ENCODE peak calls at places on chromosomes 4 and X, in four cellular contexts. One of them, this sample, is unnamed.

GRCh38 chrX:143058096-143058495 is 32.4 kb downstream of the SPANXN4 start:
- DNase-seq in fibroblast of lung: no peak
- DNase-seq in IMR-90: no peak
- DNase-seq in brain microvascular endothelial cell: no peak
- DNase-seq in this sample: no peak

GRCh38 chr4:109574443-109574850 is 14.4 kb downstream of the MCUB start:
- DNase-seq in fibroblast of lung: peak; percentile 48
- DNase-seq in IMR-90: no peak
- DNase-seq in brain microvascular endothelial cell: no peak
- DNase-seq in this sample: no peak

GRCh38 chrX:397575-397974 is 10.9 kb upstream of the PPP2R3B start:
- DNase-seq in fibroblast of lung: peak; percentile 20
- DNase-seq in IMR-90: peak; percentile 46
- DNase-seq in brain microvascular endothelial cell: peak; percentile 85
- DNase-seq in this sample: peak; percentile 59

GRCh38 chr4:101961144-101961543 is 170.6 kb downstream of the BANK1 start:
- DNase-seq in fibroblast of lung: no peak
- DNase-seq in IMR-90: no peak
- DNase-seq in brain microvascular endothelial cell: peak; percentile 39
- DNase-seq in this sample: peak; percentile 66

GRCh38 chr4:182143822-182144620 is 99.2 kb upstream of the TENM3 start:
- DNase-seq in fibroblast of lung: peak; percentile 82
- DNase-seq in IMR-90: peak; percentile 83
- DNase-seq in brain microvascular endothelial cell: peak; percentile 77
- DNase-seq in this sample: peak; percentile 84

GRCh38 chr4:156948738-156949137 is 22.9 kb downstream of the PDGFC start:
- DNase-seq in fibroblast of lung: no peak
- DNase-seq in IMR-90: no peak
- DNase-seq in brain microvascular endothelial cell: no peak
- DNase-seq in this sample: peak; percentile 46

GRCh38 chr4:148454835-148455234 is 12.6 kb upstream of the NR3C2 start:
- DNase-seq in fibroblast of lung: no peak
- DNase-seq in IMR-90: peak; percentile 23
- DNase-seq in brain microvascular endothelial cell: no peak
- DNase-seq in this sample: no peak

GRCh38 chrX:38061335-38061734 is 55.0 kb downstream of the SYTL5 start:
- DNase-seq in fibroblast of lung: peak; percentile 25
- DNase-seq in IMR-90: peak; percentile 44
- DNase-seq in brain microvascular endothelial cell: no peak
- DNase-seq in this sample: peak; percentile 34

GRCh38 chr4:152255437-152255836 is 280.5 kb downstream of the FBXW7 start:
- DNase-seq in fibroblast of lung: peak; percentile 3
- DNase-seq in IMR-90: peak; percentile 27
- DNase-seq in brain microvascular endothelial cell: peak; percentile 33
- DNase-seq in this sample: peak; percentile 41

GRCh38 chr4:105050896-105051295 is 95.8 kb upstream of the TET2 start:
- DNase-seq in fibroblast of lung: peak; percentile 43
- DNase-seq in IMR-90: peak; percentile 50
- DNase-seq in brain microvascular endothelial cell: no peak
- DNase-seq in this sample: peak; percentile 38

GRCh38 chr4:123986268-123986798 is 589.7 kb downstream of the SPRY1 start:
- DNase-seq in fibroblast of lung: peak; percentile 89
- DNase-seq in IMR-90: peak; percentile 92
- DNase-seq in brain microvascular endothelial cell: peak; percentile 93
- DNase-seq in this sample: peak; percentile 96

GRCh38 chr4:186027405-186027804 is 41.6 kb upstream of the TLR3 start:
- DNase-seq in fibroblast of lung: no peak
- DNase-seq in IMR-90: no peak
- DNase-seq in brain microvascular endothelial cell: no peak
- DNase-seq in this sample: no peak

GRCh38 chr4:64272432-64272831 is 136.8 kb downstream of the TECRL start:
- DNase-seq in fibroblast of lung: no peak
- DNase-seq in IMR-90: no peak
- DNase-seq in brain microvascular endothelial cell: no peak
- DNase-seq in this sample: peak; percentile 0

GRCh38 chr4:139603576-139604387 is 47.8 kb upstream of the SETD7 start:
- DNase-seq in fibroblast of lung: peak; percentile 73
- DNase-seq in IMR-90: peak; percentile 59
- DNase-seq in brain microvascular endothelial cell: peak; percentile 65
- DNase-seq in this sample: peak; percentile 60

GRCh38 chrX:11470231-11470630 is 177.0 kb downstream of the AMELX start:
- DNase-seq in fibroblast of lung: peak; percentile 84
- DNase-seq in IMR-90: peak; percentile 86
- DNase-seq in brain microvascular endothelial cell: peak; percentile 75
- DNase-seq in this sample: peak; percentile 92

GRCh38 chr4:83189631-83190136 is 75.2 kb upstream of the PLAC8 start:
- DNase-seq in fibroblast of lung: no peak
- DNase-seq in IMR-90: no peak
- DNase-seq in brain microvascular endothelial cell: no peak
- DNase-seq in this sample: no peak

GRCh38 chrX:25534096-25534495 is 518.3 kb upstream of the ARX start:
- DNase-seq in fibroblast of lung: no peak
- DNase-seq in IMR-90: peak; percentile 33
- DNase-seq in brain microvascular endothelial cell: no peak
- DNase-seq in this sample: no peak

GRCh38 chrX:41518127-41518840 is 71.1 kb downstream of the NYX start:
- DNase-seq in fibroblast of lung: no peak
- DNase-seq in IMR-90: no peak
- DNase-seq in brain microvascular endothelial cell: no peak
- DNase-seq in this sample: no peak

GRCh38 chrX:14729058-14729457 is 143.8 kb downstream of the FANCB start:
- DNase-seq in fibroblast of lung: no peak
- DNase-seq in IMR-90: peak; percentile 21
- DNase-seq in brain microvascular endothelial cell: no peak
- DNase-seq in this sample: no peak

GRCh38 chr4:155854597-155855226 is 11.4 kb downstream of the ASIC5 start:
- DNase-seq in fibroblast of lung: peak; percentile 70
- DNase-seq in IMR-90: peak; percentile 86
- DNase-seq in brain microvascular endothelial cell: peak; percentile 53
- DNase-seq in this sample: peak; percentile 52

GRCh38 chr4:25014965-25015506 is 15.7 kb downstream of the LGI2 start:
- DNase-seq in fibroblast of lung: no peak
- DNase-seq in IMR-90: no peak
- DNase-seq in brain microvascular endothelial cell: no peak
- DNase-seq in this sample: no peak

GRCh38 chr4:109296545-109296944 is 5.9 kb downstream of the COL25A1 start:
- DNase-seq in fibroblast of lung: no peak
- DNase-seq in IMR-90: no peak
- DNase-seq in brain microvascular endothelial cell: no peak
- DNase-seq in this sample: peak; percentile 8

GRCh38 chr4:68184923-68185322 is 55.3 kb upstream of the TMPRSS11F start:
- DNase-seq in fibroblast of lung: no peak
- DNase-seq in IMR-90: no peak
- DNase-seq in brain microvascular endothelial cell: no peak
- DNase-seq in this sample: no peak

GRCh38 chr4:72971572-72971971 is 97.9 kb downstream of the COX18 start:
- DNase-seq in fibroblast of lung: peak; percentile 54
- DNase-seq in IMR-90: peak; percentile 92
- DNase-seq in brain microvascular endothelial cell: peak; percentile 95
- DNase-seq in this sample: peak; percentile 88

GRCh38 chr4:157075401-157075800 is 549 bp upstream of the GLRB start:
- DNase-seq in fibroblast of lung: no peak
- DNase-seq in IMR-90: no peak
- DNase-seq in brain microvascular endothelial cell: no peak
- DNase-seq in this sample: no peak

GRCh38 chr4:139819082-139819481 is 153.5 kb downstream of the MGST2 start:
- DNase-seq in fibroblast of lung: no peak
- DNase-seq in IMR-90: no peak
- DNase-seq in brain microvascular endothelial cell: no peak
- DNase-seq in this sample: no peak

GRCh38 chrX:31209005-31209612 is 137.3 kb upstream of the FTHL17 start:
- DNase-seq in fibroblast of lung: no peak
- DNase-seq in IMR-90: peak; percentile 38
- DNase-seq in brain microvascular endothelial cell: peak; percentile 43
- DNase-seq in this sample: no peak

GRCh38 chr4:116926631-116927295 is 158.6 kb downstream of the TRAM1L1 start:
- DNase-seq in fibroblast of lung: no peak
- DNase-seq in IMR-90: no peak
- DNase-seq in brain microvascular endothelial cell: no peak
- DNase-seq in this sample: no peak
- TF ChIP-seq CTCF in fibroblast of lung: no peak
- TF ChIP-seq CTCF in IMR-90: no peak
- TF ChIP-seq CTCF in brain microvascular endothelial cell: no peak
- TF ChIP-seq CTCF in this sample: no peak

GRCh38 chr4:183253451-183253850 is 66.6 kb downstream of the CLDN22 start:
- DNase-seq in fibroblast of lung: no peak
- DNase-seq in IMR-90: no peak
- DNase-seq in brain microvascular endothelial cell: no peak
- DNase-seq in this sample: no peak

GRCh38 chr4:183254162-183254561 is 65.9 kb downstream of the CLDN22 start:
- DNase-seq in fibroblast of lung: no peak
- DNase-seq in IMR-90: no peak
- DNase-seq in brain microvascular endothelial cell: no peak
- DNase-seq in this sample: no peak

GRCh38 chr4:183249854-183250253 is 70.2 kb downstream of the CLDN22 start:
- DNase-seq in fibroblast of lung: peak; percentile 58
- DNase-seq in IMR-90: peak; percentile 52
- DNase-seq in brain microvascular endothelial cell: peak; percentile 43
- DNase-seq in this sample: peak; percentile 48

GRCh38 chr4:183252959-183253358 is 67.1 kb downstream of the CLDN22 start:
- DNase-seq in fibroblast of lung: no peak
- DNase-seq in IMR-90: no peak
- DNase-seq in brain microvascular endothelial cell: no peak
- DNase-seq in this sample: no peak

DNA sequence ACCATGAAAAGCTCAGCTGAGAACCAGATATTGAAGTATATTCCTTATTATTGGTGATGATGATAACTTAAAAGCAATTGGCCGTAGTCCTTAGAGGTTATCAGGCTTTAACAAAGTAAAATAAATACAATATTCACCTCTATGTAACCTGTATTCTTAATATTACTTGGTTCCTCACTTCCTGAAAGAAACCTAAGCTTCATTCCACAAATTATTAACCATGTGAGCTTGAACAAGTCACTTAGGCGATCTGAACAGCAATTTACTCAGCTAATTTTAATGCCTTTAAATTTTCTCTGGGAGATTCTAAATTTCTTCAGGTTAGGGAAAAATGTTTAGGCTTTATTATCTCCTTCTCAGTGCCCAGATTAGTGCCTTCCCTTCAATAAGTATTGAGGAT is 69.2 kb downstream of the CLDN22 start:
- DNase-seq in fibroblast of lung: no peak
- DNase-seq in IMR-90: no peak
- DNase-seq in brain microvascular endothelial cell: no peak
- DNase-seq in this sample: no peak
- H3K4me3 ChIP-seq in fibroblast of lung: no peak overlapping the region
- H3K4me3 ChIP-seq in IMR-90: no peak overlapping the region
- H3K4me3 ChIP-seq in brain microvascular endothelial cell: no peak overlapping the region
- H3K4me3 ChIP-seq in this sample: no peak overlapping the region

GRCh38 chrX:72569786-72570185 is 2.9 kb downstream of the HDAC8 start:
- DNase-seq in fibroblast of lung: peak; percentile 61
- DNase-seq in IMR-90: peak; percentile 86
- DNase-seq in brain microvascular endothelial cell: peak; percentile 63
- DNase-seq in this sample: peak; percentile 85
- TF ChIP-seq CTCF in fibroblast of lung: no peak
- TF ChIP-seq CTCF in IMR-90: peak; percentile 28
- TF ChIP-seq CTCF in brain microvascular endothelial cell: peak; percentile 42
- TF ChIP-seq CTCF in this sample: peak; percentile 18

GRCh38 chrX:155026420-155026726 is 271 bp upstream of the FUNDC2 start:
- DNase-seq in fibroblast of lung: no peak
- DNase-seq in IMR-90: no peak
- DNase-seq in brain microvascular endothelial cell: no peak
- DNase-seq in this sample: no peak

GRCh38 chrX:155022587-155022986 is at the start of gene F8:
- DNase-seq in fibroblast of lung: no peak
- DNase-seq in IMR-90: no peak
- DNase-seq in brain microvascular endothelial cell: no peak
- DNase-seq in this sample: no peak

GRCh38 chrX:155023907-155024833 is 1.6 kb upstream of the F8 start:
- DNase-seq in fibroblast of lung: no peak
- DNase-seq in IMR-90: no peak
- DNase-seq in brain microvascular endothelial cell: no peak
- DNase-seq in this sample: no peak

GRCh38 chrX:155020591-155020990 is 1.9 kb downstream of the F8 start:
- DNase-seq in fibroblast of lung: no peak
- DNase-seq in IMR-90: no peak
- DNase-seq in brain microvascular endothelial cell: no peak
- DNase-seq in this sample: no peak
- H3K4me3 ChIP-seq in fibroblast of lung: no peak overlapping the region
- H3K4me3 ChIP-seq in IMR-90: no peak overlapping the region
- H3K4me3 ChIP-seq in brain microvascular endothelial cell: no peak overlapping the region
- H3K4me3 ChIP-seq in this sample: no peak overlapping the region

DNA sequence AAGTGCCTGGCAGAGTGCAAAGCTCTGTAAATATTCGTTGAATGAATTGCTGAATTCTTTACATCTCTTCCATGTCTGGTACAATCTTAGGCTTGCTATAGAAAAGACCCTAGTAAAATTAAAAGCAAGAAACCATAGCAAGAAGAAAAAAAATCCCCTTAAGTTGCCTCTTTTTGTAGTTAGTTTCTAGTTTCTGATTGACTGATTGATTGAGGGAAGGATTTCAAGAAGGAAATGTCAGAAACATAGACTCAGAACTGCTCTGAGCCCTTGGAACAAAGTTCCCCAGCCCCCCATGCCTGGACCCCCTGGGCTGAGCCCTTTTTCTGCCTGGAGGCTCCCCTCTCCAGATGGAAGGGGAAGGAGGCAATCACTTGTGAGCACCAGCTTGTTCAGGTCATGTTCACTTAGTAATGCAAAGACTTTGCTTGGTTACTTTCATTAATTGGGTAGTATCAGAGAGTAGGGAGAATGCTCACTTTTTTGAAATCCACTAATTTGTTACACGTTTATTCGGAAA is 35.6 kb downstream of the DAPP1 start:
- DNase-seq in fibroblast of lung: no peak
- DNase-seq in IMR-90: no peak
- DNase-seq in brain microvascular endothelial cell: no peak
- DNase-seq in this sample: no peak
- TF ChIP-seq CTCF in fibroblast of lung: no peak
- TF ChIP-seq CTCF in IMR-90: no peak
- TF ChIP-seq CTCF in brain microvascular endothelial cell: no peak
- TF ChIP-seq CTCF in this sample: no peak

GRCh38 chr4:119579823-119580222 is 48.8 kb downstream of the PDE5A start:
- DNase-seq in fibroblast of lung: no peak
- DNase-seq in IMR-90: no peak
- DNase-seq in brain microvascular endothelial cell: no peak
- DNase-seq in this sample: no peak

GRCh38 chr4:119580293-119580692 is 48.3 kb downstream of the PDE5A start:
- DNase-seq in fibroblast of lung: no peak
- DNase-seq in IMR-90: no peak
- DNase-seq in brain microvascular endothelial cell: no peak
- DNase-seq in this sample: peak; percentile 9

GRCh38 chr4:119585771-119586170 is 42.8 kb downstream of the PDE5A start:
- DNase-seq in fibroblast of lung: peak; percentile 21
- DNase-seq in IMR-90: peak; percentile 80
- DNase-seq in brain microvascular endothelial cell: no peak
- DNase-seq in this sample: peak; percentile 29

GRCh38 chr4:119581480-119581879 is 47.1 kb downstream of the PDE5A start:
- DNase-seq in fibroblast of lung: no peak
- DNase-seq in IMR-90: no peak
- DNase-seq in brain microvascular endothelial cell: no peak
- DNase-seq in this sample: no peak
- H3K4me3 ChIP-seq in fibroblast of lung: no peak overlapping the region
- H3K4me3 ChIP-seq in IMR-90: no peak overlapping the region
- H3K4me3 ChIP-seq in brain microvascular endothelial cell: no peak overlapping the region
- H3K4me3 ChIP-seq in this sample: no peak overlapping the region

This sample was measured in astrocyte of the spinal cord.